ENCODE peak calls at places on chromosomes 5 and 9, in six cellular contexts. One of them, this sample, is unnamed.

GRCh38 chr9:27425827-27426716 is 98.0 kb upstream of the IFNK start:
- DNase-seq in GM12864: no peak
- DNase-seq in hypothalamus: no peak
- DNase-seq in kidney epithelial cell: no peak
- DNase-seq in GM12865: no peak
- DNase-seq in stimulated activated CD8-positive, alpha-beta memory T cell treated with anti-CD3 and anti-CD28 coated beads, Interleukin-7, amount 100 ng/mL, for 1 hour: no peak
- DNase-seq in this sample: no peak

GRCh38 chr5:135320718-135321484 is 78.1 kb downstream of the MACROH2A1 start:
- DNase-seq in stimulated activated CD8-positive, alpha-beta memory T cell treated with anti-CD3 and anti-CD28 coated beads, Interleukin-7, amount 100 ng/mL, for 1 hour: no peak
- DNase-seq in GM12865: no peak
- DNase-seq in hypothalamus: no peak
- DNase-seq in GM12864: no peak
- DNase-seq in kidney epithelial cell: no peak
- DNase-seq in this sample: no peak

GRCh38 chr9:19371942-19372341 is 8.1 kb downstream of the RPS6 start:
- DNase-seq in GM12865: no peak
- DNase-seq in hypothalamus: no peak
- DNase-seq in GM12864: no peak
- DNase-seq in kidney epithelial cell: no peak
- DNase-seq in stimulated activated CD8-positive, alpha-beta memory T cell treated with anti-CD3 and anti-CD28 coated beads, Interleukin-7, amount 100 ng/mL, for 1 hour: no peak
- DNase-seq in this sample: no peak

GRCh38 chr9:21294904-21295538 is 10.1 kb downstream of the IFNA5 start:
- DNase-seq in kidney epithelial cell: no peak
- DNase-seq in stimulated activated CD8-positive, alpha-beta memory T cell treated with anti-CD3 and anti-CD28 coated beads, Interleukin-7, amount 100 ng/mL, for 1 hour: no peak
- DNase-seq in GM12864: no peak
- DNase-seq in GM12865: peak
- DNase-seq in hypothalamus: no peak
- DNase-seq in this sample: no peak

GRCh38 chr5:147098233-147098790 is 136.5 kb upstream of the STK32A start:
- DNase-seq in GM12864: no peak
- DNase-seq in stimulated activated CD8-positive, alpha-beta memory T cell treated with anti-CD3 and anti-CD28 coated beads, Interleukin-7, amount 100 ng/mL, for 1 hour: no peak
- DNase-seq in GM12865: peak
- DNase-seq in hypothalamus: no peak
- DNase-seq in kidney epithelial cell: no peak
- DNase-seq in this sample: peak

GRCh38 chr5:3220201-3220600 is 375.4 kb upstream of the IRX1 start:
- DNase-seq in kidney epithelial cell: no peak
- DNase-seq in GM12864: no peak
- DNase-seq in GM12865: no peak
- DNase-seq in stimulated activated CD8-positive, alpha-beta memory T cell treated with anti-CD3 and anti-CD28 coated beads, Interleukin-7, amount 100 ng/mL, for 1 hour: no peak
- DNase-seq in hypothalamus: no peak
- DNase-seq in this sample: no peak

GRCh38 chr5:13356226-13356625 is 588.3 kb downstream of the DNAH5 start:
- DNase-seq in GM12865: no peak
- DNase-seq in GM12864: no peak
- DNase-seq in stimulated activated CD8-positive, alpha-beta memory T cell treated with anti-CD3 and anti-CD28 coated beads, Interleukin-7, amount 100 ng/mL, for 1 hour: no peak
- DNase-seq in kidney epithelial cell: no peak
- DNase-seq in hypothalamus: no peak
- DNase-seq in this sample: no peak

GRCh38 chr5:127012933-127013332 is 17.4 kb downstream of the MARCHF3 start:
- DNase-seq in GM12864: no peak
- DNase-seq in GM12865: no peak
- DNase-seq in hypothalamus: no peak
- DNase-seq in kidney epithelial cell: no peak
- DNase-seq in stimulated activated CD8-positive, alpha-beta memory T cell treated with anti-CD3 and anti-CD28 coated beads, Interleukin-7, amount 100 ng/mL, for 1 hour: no peak
- DNase-seq in this sample: no peak

GRCh38 chr5:150419630-150420270 is 7.0 kb upstream of the CD74 start:
- DNase-seq in GM12864: no peak
- DNase-seq in GM12865: no peak
- DNase-seq in stimulated activated CD8-positive, alpha-beta memory T cell treated with anti-CD3 and anti-CD28 coated beads, Interleukin-7, amount 100 ng/mL, for 1 hour: no peak
- DNase-seq in hypothalamus: no peak
- DNase-seq in kidney epithelial cell: no peak
- DNase-seq in this sample: no peak

GRCh38 chr9:127319366-127320121 is 55.0 kb downstream of the GARNL3 start:
- DNase-seq in GM12865: peak
- DNase-seq in stimulated activated CD8-positive, alpha-beta memory T cell treated with anti-CD3 and anti-CD28 coated beads, Interleukin-7, amount 100 ng/mL, for 1 hour: no peak
- DNase-seq in GM12864: peak
- DNase-seq in kidney epithelial cell: no peak
- DNase-seq in hypothalamus: no peak
- DNase-seq in this sample: no peak

GRCh38 chr5:171416160-171417049 is 3.0 kb upstream of the FGF18 start:
- DNase-seq in hypothalamus: no peak
- DNase-seq in GM12865: no peak
- DNase-seq in GM12864: no peak
- DNase-seq in kidney epithelial cell: no peak
- DNase-seq in stimulated activated CD8-positive, alpha-beta memory T cell treated with anti-CD3 and anti-CD28 coated beads, Interleukin-7, amount 100 ng/mL, for 1 hour: no peak
- DNase-seq in this sample: no peak

GRCh38 chr9:77673912-77674791 is 26.0 kb upstream of the GNA14 start:
- DNase-seq in hypothalamus: no peak
- DNase-seq in GM12865: no peak
- DNase-seq in stimulated activated CD8-positive, alpha-beta memory T cell treated with anti-CD3 and anti-CD28 coated beads, Interleukin-7, amount 100 ng/mL, for 1 hour: no peak
- DNase-seq in kidney epithelial cell: no peak
- DNase-seq in GM12864: no peak
- DNase-seq in this sample: no peak

GRCh38 chr9:30504502-30504905 is 1879.9 kb upstream of the ACO1 start:
- DNase-seq in kidney epithelial cell: no peak
- DNase-seq in GM12864: no peak
- DNase-seq in hypothalamus: no peak
- DNase-seq in stimulated activated CD8-positive, alpha-beta memory T cell treated with anti-CD3 and anti-CD28 coated beads, Interleukin-7, amount 100 ng/mL, for 1 hour: no peak
- DNase-seq in GM12865: no peak
- DNase-seq in this sample: no peak

GRCh38 chr9:125409637-125410521 is 148.3 kb downstream of the GAPVD1 start:
- DNase-seq in GM12864: no peak
- DNase-seq in kidney epithelial cell: no peak
- DNase-seq in GM12865: peak
- DNase-seq in stimulated activated CD8-positive, alpha-beta memory T cell treated with anti-CD3 and anti-CD28 coated beads, Interleukin-7, amount 100 ng/mL, for 1 hour: no peak
- DNase-seq in hypothalamus: no peak
- DNase-seq in this sample: peak

GRCh38 chr9:79240774-79241173 is 331.0 kb upstream of the TLE4 start:
- DNase-seq in GM12864: no peak
- DNase-seq in hypothalamus: no peak
- DNase-seq in GM12865: no peak
- DNase-seq in kidney epithelial cell: no peak
- DNase-seq in stimulated activated CD8-positive, alpha-beta memory T cell treated with anti-CD3 and anti-CD28 coated beads, Interleukin-7, amount 100 ng/mL, for 1 hour: no peak
- DNase-seq in this sample: no peak

GRCh38 chr9:20599195-20599594 is 23.1 kb downstream of the MLLT3 start:
- DNase-seq in hypothalamus: no peak
- DNase-seq in kidney epithelial cell: no peak
- DNase-seq in GM12864: no peak
- DNase-seq in stimulated activated CD8-positive, alpha-beta memory T cell treated with anti-CD3 and anti-CD28 coated beads, Interleukin-7, amount 100 ng/mL, for 1 hour: no peak
- DNase-seq in GM12865: no peak
- DNase-seq in this sample: no peak

GRCh38 chr9:116087751-116088194 is 65.8 kb upstream of the PAPPA start:
- DNase-seq in hypothalamus: no peak
- DNase-seq in GM12865: no peak
- DNase-seq in kidney epithelial cell: peak
- DNase-seq in stimulated activated CD8-positive, alpha-beta memory T cell treated with anti-CD3 and anti-CD28 coated beads, Interleukin-7, amount 100 ng/mL, for 1 hour: no peak
- DNase-seq in GM12864: no peak
- DNase-seq in this sample: no peak

GRCh38 chr9:24912767-24913166 is 367.1 kb upstream of the IZUMO3 start:
- DNase-seq in hypothalamus: no peak
- DNase-seq in GM12865: no peak
- DNase-seq in kidney epithelial cell: peak
- DNase-seq in stimulated activated CD8-positive, alpha-beta memory T cell treated with anti-CD3 and anti-CD28 coated beads, Interleukin-7, amount 100 ng/mL, for 1 hour: no peak
- DNase-seq in GM12864: no peak
- DNase-seq in this sample: no peak

GRCh38 chr9:132032584-132032945 is 47.1 kb downstream of the MED27 start:
- DNase-seq in GM12864: no peak
- DNase-seq in stimulated activated CD8-positive, alpha-beta memory T cell treated with anti-CD3 and anti-CD28 coated beads, Interleukin-7, amount 100 ng/mL, for 1 hour: no peak
- DNase-seq in kidney epithelial cell: no peak
- DNase-seq in hypothalamus: no peak
- DNase-seq in GM12865: no peak
- DNase-seq in this sample: no peak

GRCh38 chr9:130542038-130542437 is 37.3 kb upstream of the FUBP3 start:
- DNase-seq in stimulated activated CD8-positive, alpha-beta memory T cell treated with anti-CD3 and anti-CD28 coated beads, Interleukin-7, amount 100 ng/mL, for 1 hour: no peak
- DNase-seq in GM12864: no peak
- DNase-seq in hypothalamus: no peak
- DNase-seq in GM12865: no peak
- DNase-seq in kidney epithelial cell: no peak
- DNase-seq in this sample: no peak

GRCh38 chr5:584846-585245 is 27.3 kb upstream of the CEP72 start:
- DNase-seq in hypothalamus: no peak
- DNase-seq in GM12864: no peak
- DNase-seq in kidney epithelial cell: no peak
- DNase-seq in stimulated activated CD8-positive, alpha-beta memory T cell treated with anti-CD3 and anti-CD28 coated beads, Interleukin-7, amount 100 ng/mL, for 1 hour: no peak
- DNase-seq in GM12865: no peak
- DNase-seq in this sample: no peak

GRCh38 chr5:119386945-119387344 is 31.1 kb downstream of the TNFAIP8 start:
- DNase-seq in GM12864: no peak
- DNase-seq in hypothalamus: no peak
- DNase-seq in kidney epithelial cell: no peak
- DNase-seq in stimulated activated CD8-positive, alpha-beta memory T cell treated with anti-CD3 and anti-CD28 coated beads, Interleukin-7, amount 100 ng/mL, for 1 hour: no peak
- DNase-seq in GM12865: no peak
- DNase-seq in this sample: no peak

GRCh38 chr5:30846171-30846570 is 347.3 kb upstream of the CDH6 start:
- DNase-seq in GM12864: no peak
- DNase-seq in stimulated activated CD8-positive, alpha-beta memory T cell treated with anti-CD3 and anti-CD28 coated beads, Interleukin-7, amount 100 ng/mL, for 1 hour: no peak
- DNase-seq in hypothalamus: no peak
- DNase-seq in GM12865: no peak
- DNase-seq in kidney epithelial cell: no peak
- DNase-seq in this sample: no peak

GRCh38 chr5:134079748-134080581 is 34.5 kb upstream of the TCF7 start:
- DNase-seq in kidney epithelial cell: no peak
- DNase-seq in stimulated activated CD8-positive, alpha-beta memory T cell treated with anti-CD3 and anti-CD28 coated beads, Interleukin-7, amount 100 ng/mL, for 1 hour: peak
- DNase-seq in hypothalamus: no peak
- DNase-seq in GM12865: peak
- DNase-seq in GM12864: no peak
- DNase-seq in this sample: no peak

GRCh38 chr9:133973791-133974630 is 18.1 kb downstream of the VAV2 start:
- DNase-seq in hypothalamus: no peak
- DNase-seq in kidney epithelial cell: no peak
- DNase-seq in GM12864: no peak
- DNase-seq in stimulated activated CD8-positive, alpha-beta memory T cell treated with anti-CD3 and anti-CD28 coated beads, Interleukin-7, amount 100 ng/mL, for 1 hour: no peak
- DNase-seq in GM12865: no peak
- DNase-seq in this sample: no peak

GRCh38 chr5:177474845-177475562 is 1.6 kb upstream of the DBN1 start:
- DNase-seq in GM12865: no peak
- DNase-seq in stimulated activated CD8-positive, alpha-beta memory T cell treated with anti-CD3 and anti-CD28 coated beads, Interleukin-7, amount 100 ng/mL, for 1 hour: no peak
- DNase-seq in kidney epithelial cell: no peak
- DNase-seq in hypothalamus: no peak
- DNase-seq in GM12864: no peak
- DNase-seq in this sample: no peak

GRCh38 chr5:152397581-152397980 is 7.5 kb downstream of the NMUR2 start:
- DNase-seq in GM12864: no peak
- DNase-seq in GM12865: peak
- DNase-seq in hypothalamus: no peak
- DNase-seq in stimulated activated CD8-positive, alpha-beta memory T cell treated with anti-CD3 and anti-CD28 coated beads, Interleukin-7, amount 100 ng/mL, for 1 hour: no peak
- DNase-seq in kidney epithelial cell: no peak
- DNase-seq in this sample: no peak

GRCh38 chr9:3136999-3137675 is 293.2 kb upstream of the PUM3 start:
- DNase-seq in GM12865: no peak
- DNase-seq in GM12864: no peak
- DNase-seq in kidney epithelial cell: no peak
- DNase-seq in hypothalamus: no peak
- DNase-seq in stimulated activated CD8-positive, alpha-beta memory T cell treated with anti-CD3 and anti-CD28 coated beads, Interleukin-7, amount 100 ng/mL, for 1 hour: no peak
- DNase-seq in this sample: no peak

GRCh38 chr5:95410269-95410668 is 19.1 kb downstream of the FAM81B start:
- DNase-seq in stimulated activated CD8-positive, alpha-beta memory T cell treated with anti-CD3 and anti-CD28 coated beads, Interleukin-7, amount 100 ng/mL, for 1 hour: no peak
- DNase-seq in hypothalamus: no peak
- DNase-seq in GM12864: no peak
- DNase-seq in GM12865: no peak
- DNase-seq in kidney epithelial cell: no peak
- DNase-seq in this sample: no peak

GRCh38 chr5:56375011-56375410 is 141.9 kb upstream of the ANKRD55 start:
- DNase-seq in GM12864: no peak
- DNase-seq in stimulated activated CD8-positive, alpha-beta memory T cell treated with anti-CD3 and anti-CD28 coated beads, Interleukin-7, amount 100 ng/mL, for 1 hour: no peak
- DNase-seq in GM12865: no peak
- DNase-seq in hypothalamus: no peak
- DNase-seq in kidney epithelial cell: no peak
- DNase-seq in this sample: no peak

GRCh38 chr9:77588319-77588937 is 59.7 kb downstream of the GNA14 start:
- DNase-seq in GM12864: no peak
- DNase-seq in GM12865: no peak
- DNase-seq in stimulated activated CD8-positive, alpha-beta memory T cell treated with anti-CD3 and anti-CD28 coated beads, Interleukin-7, amount 100 ng/mL, for 1 hour: no peak
- DNase-seq in hypothalamus: no peak
- DNase-seq in kidney epithelial cell: peak
- DNase-seq in this sample: peak

GRCh38 chr9:109297899-109298298 is 23.0 kb downstream of the EPB41L4B start:
- DNase-seq in GM12864: no peak
- DNase-seq in stimulated activated CD8-positive, alpha-beta memory T cell treated with anti-CD3 and anti-CD28 coated beads, Interleukin-7, amount 100 ng/mL, for 1 hour: no peak
- DNase-seq in hypothalamus: no peak
- DNase-seq in GM12865: no peak
- DNase-seq in kidney epithelial cell: peak
- DNase-seq in this sample: no peak

GRCh38 chr5:13865317-13865716 is 79.2 kb downstream of the DNAH5 start:
- DNase-seq in stimulated activated CD8-positive, alpha-beta memory T cell treated with anti-CD3 and anti-CD28 coated beads, Interleukin-7, amount 100 ng/mL, for 1 hour: no peak
- DNase-seq in kidney epithelial cell: no peak
- DNase-seq in hypothalamus: no peak
- DNase-seq in GM12865: no peak
- DNase-seq in GM12864: no peak
- DNase-seq in this sample: no peak

GRCh38 chr9:35522725-35523124 is 32.8 kb downstream of the RUSC2 start:
- DNase-seq in stimulated activated CD8-positive, alpha-beta memory T cell treated with anti-CD3 and anti-CD28 coated beads, Interleukin-7, amount 100 ng/mL, for 1 hour: no peak
- DNase-seq in kidney epithelial cell: no peak
- DNase-seq in GM12865: no peak
- DNase-seq in GM12864: no peak
- DNase-seq in hypothalamus: no peak
- DNase-seq in this sample: no peak